ENCODE peak calls at places on chromosomes 3 and 15, in four cellular contexts. A, S, I and E are unnamed samples.

GRCh38 chr3:5187920-5188418 is 462 bp downstream of the EDEM1 start:
- DNase-seq in A (no peak), S (peak), I (peak), E (no peak)

GRCh38 chr3:178907081-178907480 is 164.5 kb downstream of the ZMAT3 start:
- DNase-seq in I (no peak), S (no peak), A (no peak), E (no peak)

GRCh38 chr15:25700916-25701315 is 162.2 kb downstream of the ATP10A start:
- DNase-seq in A (no peak), S (no peak), I (no peak), E (no peak)

GRCh38 chr3:128427872-128428822 is 38.5 kb downstream of the DNAJB8 start:
- DNase-seq in I (no peak), S (no peak), A (no peak), E (no peak)

GRCh38 chr15:39188930-39189329 is 391.9 kb upstream of the THBS1 start:
- DNase-seq in A (peak), I (peak), S (peak), E (no peak)

GRCh38 chr3:103968751-103969150 is 1398.0 kb upstream of the ALCAM start:
- DNase-seq in I (no peak), A (no peak), S (no peak), E (no peak)

GRCh38 chr15:62068071-62068786 is 1.5 kb downstream of the C2CD4A start:
- DNase-seq in A (no peak), I (peak), S (peak), E (no peak)

GRCh38 chr3:44065741-44066140 is 175.9 kb upstream of the TOPAZ1 start:
- DNase-seq in S (no peak), A (no peak), I (no peak), E (peak)

GRCh38 chr3:98733778-98734281 is 29.3 kb upstream of the ST3GAL6 start:
- DNase-seq in S (no peak), A (no peak), I (no peak), E (no peak)

DNA sequence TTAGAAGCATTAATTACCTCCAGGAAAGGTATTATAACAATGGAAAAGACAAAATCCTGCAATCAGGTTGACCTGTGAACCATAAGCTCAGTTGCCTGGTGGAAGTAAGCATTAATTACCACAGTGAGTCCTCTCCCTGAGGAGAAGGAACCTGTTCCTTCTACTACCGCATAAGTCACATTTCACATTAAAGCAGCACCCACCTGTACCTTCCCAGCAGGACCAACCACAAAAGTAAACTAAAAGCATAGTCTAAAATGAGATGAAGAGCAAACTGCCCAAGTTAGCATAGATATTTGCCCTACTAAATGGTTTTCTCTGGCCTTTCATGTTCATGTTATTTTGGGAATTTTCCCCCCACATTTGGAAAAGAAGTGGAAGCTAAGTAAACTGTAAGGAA is 78.2 kb downstream of the EFL1 start:
- DNase-seq in S (no peak), A (no peak), I (no peak), E (no peak)
- TF ChIP-seq CTCF in S (no peak), A (no peak), I (no peak), E (no peak)

DNA sequence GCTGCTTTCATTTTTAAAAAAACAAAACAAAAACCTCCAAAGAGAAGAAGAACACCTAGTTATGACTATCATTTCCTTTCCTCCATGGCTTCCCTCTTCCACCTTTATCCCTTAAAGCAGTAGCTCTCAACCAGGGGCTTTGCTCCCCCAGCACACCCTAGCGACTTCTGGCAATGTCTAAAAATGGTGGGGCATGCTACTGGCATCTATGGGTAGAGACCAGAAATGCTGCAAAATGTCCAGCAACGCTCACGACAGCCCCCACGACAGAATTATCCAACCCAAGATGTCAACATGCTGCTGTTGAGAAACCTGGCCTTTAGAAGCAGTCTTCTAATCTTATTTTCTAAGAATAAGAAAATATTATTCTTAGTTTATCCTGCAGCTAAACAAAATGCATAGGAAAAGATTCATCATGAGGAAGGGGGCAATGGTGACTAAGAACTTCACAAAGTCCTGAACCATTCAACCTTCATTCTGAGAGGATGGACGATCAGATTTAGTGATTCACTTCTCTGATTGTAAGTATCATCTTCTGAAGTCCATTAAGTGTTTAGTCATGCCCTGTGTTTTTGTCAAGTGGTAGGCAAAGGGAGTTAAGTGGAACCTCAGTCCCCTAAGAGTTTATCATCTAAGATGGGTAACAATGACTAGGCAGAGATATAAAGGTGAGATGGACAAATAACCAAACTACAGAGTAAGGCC is 81.7 kb downstream of the CCNL1 start:
- DNase-seq in I (no peak), A (no peak), S (no peak), E (no peak)
- TF ChIP-seq CTCF in I (peak), A (no peak), S (no peak), E (no peak)

GRCh38 chr3:180631317-180631716 is 29.4 kb downstream of the TTC14 start:
- DNase-seq in S (no peak), A (no peak), I (no peak), E (no peak)
- TF ChIP-seq CTCF in S (peak), A (no peak), I (peak), E (peak)

GRCh38 chr15:89631902-89632264 is 23.4 kb downstream of the KIF7 start:
- DNase-seq in S (no peak), I (no peak), A (no peak), E (no peak)
- TF ChIP-seq CTCF in S (no peak), I (no peak), A (no peak), E (no peak)

GRCh38 chr3:50146316-50146901 is 8.7 kb upstream of the SEMA3F start:
- DNase-seq in A (no peak), S (peak), I (no peak), E (no peak)
- TF ChIP-seq CTCF in A (no peak), S (no peak), I (peak), E (no peak)